ENCODE peak calls at places on chromosomes 1 and 21, in six cellular contexts. B is H1, E is K562, N is suprapubic skin, K is A549, X is GM12878. J is an unnamed sample.

GRCh38 chr1:182249201-182249676 is 142.4 kb downstream of the GLUL start:
- DNase-seq in N (no peak), X (peak; percentile 42), K (no peak), E (peak; percentile 30), B (no peak), J (no peak)

GRCh38 chr1:231460614-231461013 is 38.5 kb upstream of the EGLN1 start:
- DNase-seq in B (no peak), K (no peak), E (no peak), X (peak; percentile 40), N (no peak), J (no peak)

GRCh38 chr21:26761174-26761915 is 83.9 kb downstream of the ADAMTS1 start:
- DNase-seq in X (no peak), K (no peak), N (no peak), E (no peak), B (no peak), J (no peak)

GRCh38 chr1:150576794-150577556 is 2.4 kb downstream of the MCL1 start:
- DNase-seq in B (no peak), E (no peak), K (no peak), X (no peak), N (no peak), J (peak; percentile 15)

GRCh38 chr1:205907794-205908193 is 35.5 kb downstream of the SLC26A9 start:
- DNase-seq in E (peak; percentile 14), B (no peak), X (no peak), N (no peak), K (peak; percentile 52), J (no peak)

GRCh38 chr1:162406811-162407210 is 5.1 kb downstream of the SH2D1B start:
- DNase-seq in N (no peak), K (no peak), X (no peak), E (no peak), B (no peak), J (no peak)

GRCh38 chr1:9065213-9065751 is 4.2 kb downstream of the SLC2A5 start:
- DNase-seq in B (no peak), X (no peak), N (no peak), E (no peak), K (no peak), J (peak; percentile 76)

GRCh38 chr1:213244664-213245091 is 193.6 kb downstream of the RPS6KC1 start:
- DNase-seq in X (no peak), E (peak; percentile 62), N (no peak), K (peak; percentile 49), B (no peak), J (peak; percentile 20)

GRCh38 chr1:53541761-53542550 is 82.8 kb downstream of the DMRTB1 start:
- DNase-seq in X (no peak), K (peak; percentile 70), B (no peak), E (peak; percentile 52), N (peak; percentile 79), J (no peak)

GRCh38 chr1:87224209-87224608 is 104.5 kb upstream of the LMO4 start:
- DNase-seq in N (no peak), E (no peak), X (no peak), B (no peak), K (peak; percentile 50), J (no peak)

GRCh38 chr1:39960461-39960958 is 5.6 kb downstream of the MFSD2A start:
- DNase-seq in X (peak; percentile 58), K (no peak), E (peak; percentile 41), N (no peak), B (no peak), J (no peak)

GRCh38 chr1:33364578-33364945 is 43.7 kb upstream of the A3GALT2 start:
- DNase-seq in B (no peak), X (no peak), N (no peak), K (no peak), E (no peak), J (no peak)

GRCh38 chr1:96130432-96130831 is 591.2 kb upstream of the PTBP2 start:
- DNase-seq in K (no peak), B (no peak), X (no peak), N (no peak), E (no peak), J (no peak)

GRCh38 chr1:108561731-108562326 is 1.9 kb downstream of the EEIG2 start:
- DNase-seq in E (peak; percentile 53), X (no peak), N (no peak), K (peak; percentile 77), B (peak; percentile 77), J (peak; percentile 11)

GRCh38 chr1:52530563-52531144 is 22.2 kb downstream of the TUT4 start:
- DNase-seq in X (no peak), E (no peak), B (no peak), K (no peak), N (no peak), J (no peak)

GRCh38 chr1:214312530-214313051 is 31.6 kb downstream of the SMYD2 start:
- DNase-seq in X (no peak), K (no peak), B (no peak), N (no peak), E (no peak), J (no peak)

GRCh38 chr1:214316597-214316996 is 35.6 kb downstream of the SMYD2 start:
- DNase-seq in E (no peak), X (no peak), B (peak; percentile 55), K (no peak), N (no peak), J (no peak)

GRCh38 chr1:214317300-214317699 is 36.3 kb downstream of the SMYD2 start:
- DNase-seq in B (peak; percentile 58), K (no peak), N (no peak), X (no peak), E (no peak), J (no peak)

GRCh38 chr1:214310777-214311690 is 30.1 kb downstream of the SMYD2 start:
- DNase-seq in K (no peak), B (no peak), E (no peak), X (no peak), N (no peak), J (no peak)

GRCh38 chr1:214314178-214314843 is 33.4 kb downstream of the SMYD2 start:
- DNase-seq in B (no peak), X (no peak), K (no peak), E (no peak), N (no peak), J (no peak)
- TF ChIP-seq EP300 in B (no peak), X (no peak), K (no peak), E (no peak), N (no peak), J (no peak)

DNA sequence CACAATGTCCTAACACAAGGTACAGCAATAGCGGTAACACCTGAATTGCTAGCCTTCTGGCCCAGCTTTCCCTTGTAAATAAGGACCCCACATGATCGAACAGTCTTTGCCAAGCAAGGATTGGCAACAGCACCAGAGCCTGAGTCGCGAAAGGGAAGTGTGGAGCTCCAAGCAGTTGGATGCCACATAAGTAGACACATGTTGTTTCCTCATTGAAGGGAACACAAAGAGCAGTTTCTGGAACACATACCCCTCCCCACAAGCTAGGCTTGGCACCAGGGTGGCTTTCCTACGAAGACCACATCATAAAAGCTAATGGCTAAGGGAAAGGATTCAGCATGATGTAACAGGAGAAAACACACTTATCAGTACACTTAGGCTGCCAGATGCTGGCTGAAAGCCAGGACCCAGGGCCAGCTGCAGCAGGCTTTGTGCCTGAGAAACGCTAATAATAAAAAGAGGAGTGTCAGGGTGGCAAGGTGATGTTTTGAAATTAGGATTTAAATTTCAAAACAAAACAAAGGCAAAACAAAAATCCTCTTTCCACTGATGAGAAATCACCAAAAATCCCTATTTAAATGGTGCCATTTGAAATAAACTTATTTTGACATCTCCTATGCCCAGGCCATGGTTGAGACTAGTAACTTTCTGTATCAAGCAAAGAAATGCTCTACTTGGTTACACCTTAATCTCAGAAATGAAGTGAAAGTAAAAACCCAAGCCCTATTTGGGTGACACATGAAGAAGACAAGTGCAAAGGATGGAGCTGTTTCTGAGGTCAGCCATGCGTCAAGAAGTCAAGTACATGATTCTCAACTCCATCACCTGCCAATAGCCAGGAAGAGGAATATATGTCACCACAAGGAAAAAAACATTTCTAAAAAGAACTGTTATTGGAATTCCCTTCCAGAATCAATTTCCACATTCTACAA is 11.9 kb upstream of the CPLANE2 start:
- DNase-seq in K (no peak), E (peak; percentile 72), X (peak; percentile 23), B (no peak), N (peak; percentile 86), J (peak; percentile 86)
- TF ChIP-seq POLR2A in K (no peak), E (no peak), X (no peak), B (no peak), N (no peak), J (no peak)

GRCh38 chr21:41548781-41549180 is 40.8 kb upstream of the TMPRSS2 start:
- DNase-seq in X (no peak), E (no peak), B (no peak), K (no peak), N (no peak), J (no peak)
- TF ChIP-seq EP300 in X (no peak), E (no peak), B (no peak), K (no peak), N (no peak), J (no peak)

DNA sequence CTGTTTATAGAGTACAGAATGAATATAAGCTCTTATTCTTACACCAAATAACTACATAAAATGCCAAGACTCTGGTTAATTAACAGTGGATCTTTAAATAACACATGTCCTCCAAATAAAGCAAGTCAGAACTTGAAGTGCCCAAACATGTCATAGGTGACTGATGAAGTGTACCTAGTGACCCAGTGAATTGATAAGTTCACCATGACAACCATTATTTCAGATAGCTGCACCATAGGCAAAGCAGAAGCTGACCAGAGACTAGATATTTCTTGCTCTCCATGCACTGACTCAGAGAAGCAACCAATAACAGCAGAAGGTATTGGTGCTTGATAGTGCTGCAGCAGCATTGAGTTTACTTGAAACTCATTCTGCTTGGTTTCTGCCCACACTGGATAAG is 192.1 kb downstream of the DUSP10 start:
- DNase-seq in N (no peak), B (no peak), E (no peak), K (no peak), X (peak; percentile 5), J (no peak)
- TF ChIP-seq POLR2A in N (no peak), B (no peak), E (no peak), K (no peak), X (no peak), J (no peak)

GRCh38 chr1:54581621-54582035 is 33.6 kb downstream of the ACOT11 start:
- DNase-seq in E (no peak), B (no peak), N (peak; percentile 89), X (no peak), K (peak; percentile 18), J (peak; percentile 91)
- TF ChIP-seq EP300 in E (no peak), B (no peak), N (peak; percentile 28), X (no peak), K (no peak), J (no peak)

GRCh38 chr1:23562138-23562819 is 3.0 kb upstream of the ID3 start:
- DNase-seq in B (peak; percentile 87), E (peak; percentile 95), K (peak; percentile 95), X (no peak), N (peak; percentile 98), J (peak; percentile 95)
- TF ChIP-seq POLR2A in B (no peak), E (peak; percentile 67), K (no peak), X (no peak), N (no peak), J (peak; percentile 47)

J was measured in ovary.